ENCODE peak calls at places on chromosomes 12 and 14, in eight cellular contexts. U, C, Q, B, N, R, F and H are unnamed samples.

GRCh38 chr14:69715725-69716482 is 51.0 kb upstream of the SRSF5 start:
- DNase-seq in U (no peak), C (no peak), Q (no peak), B (peak), N (no peak), R (no peak), F (no peak), H (no peak)

GRCh38 chr14:40004871-40005503 is 572.8 kb upstream of the FBXO33 start:
- DNase-seq in U (no peak), C (no peak), Q (no peak), B (no peak), N (no peak), R (no peak), F (no peak), H (no peak)

GRCh38 chr12:124509300-124509675 is 58.1 kb downstream of the NCOR2 start:
- DNase-seq in U (no peak), C (no peak), Q (no peak), B (no peak), N (no peak), R (no peak), F (no peak), H (no peak)

GRCh38 chr14:91254456-91254855 is 10.0 kb upstream of the GPR68 start:
- DNase-seq in U (no peak), C (no peak), Q (peak), B (no peak), N (no peak), R (no peak), F (no peak), H (no peak)

GRCh38 chr14:105067969-105068301 is 2.7 kb upstream of the GPR132 start:
- DNase-seq in U (no peak), C (no peak), Q (no peak), B (no peak), N (no peak), R (no peak), F (no peak), H (no peak)

GRCh38 chr14:29885988-29886387 is 41.7 kb downstream of the PRKD1 start:
- DNase-seq in U (no peak), C (no peak), Q (no peak), B (no peak), N (no peak), R (no peak), F (no peak), H (no peak)

GRCh38 chr14:103854822-103855733 is 7.7 kb upstream of the PPP1R13B start:
- DNase-seq in U (no peak), C (no peak), Q (no peak), B (peak), N (no peak), R (no peak), F (no peak), H (no peak)

GRCh38 chr14:59332727-59333126 is 132.5 kb downstream of the GPR135 start:
- DNase-seq in U (no peak), C (no peak), Q (no peak), B (no peak), N (no peak), R (no peak), F (no peak), H (no peak)

GRCh38 chr14:74038015-74038859 is 19.1 kb downstream of the BBOF1 start:
- DNase-seq in U (peak), C (no peak), Q (no peak), B (peak), N (peak), R (peak), F (no peak), H (peak)

GRCh38 chr12:11769723-11770514 is 120.4 kb downstream of the ETV6 start:
- DNase-seq in U (no peak), C (no peak), Q (no peak), B (no peak), N (no peak), R (no peak), F (no peak), H (no peak)

GRCh38 chr12:2958432-2959193 is 584 bp upstream of the TEAD4 start:
- DNase-seq in U (peak), C (no peak), Q (no peak), B (peak), N (peak), R (peak), F (no peak), H (no peak)

GRCh38 chr12:89417246-89417977 is 65.1 kb upstream of the DUSP6 start:
- DNase-seq in U (no peak), C (no peak), Q (no peak), B (no peak), N (no peak), R (no peak), F (no peak), H (no peak)

GRCh38 chr14:52352546-52352945 is 38.4 kb downstream of the PTGER2 start:
- DNase-seq in U (no peak), C (no peak), Q (no peak), B (no peak), N (no peak), R (no peak), F (no peak), H (no peak)

GRCh38 chr12:27907766-27908165 is 64.8 kb downstream of the PTHLH start:
- DNase-seq in U (peak), C (no peak), Q (no peak), B (no peak), N (peak), R (no peak), F (no peak), H (no peak)

GRCh38 chr14:61329478-61330051 is 8.2 kb downstream of the PRKCH start:
- DNase-seq in U (no peak), C (no peak), Q (no peak), B (no peak), N (no peak), R (no peak), F (no peak), H (no peak)

GRCh38 chr12:92208613-92209121 is 63.0 kb upstream of the BTG1 start:
- DNase-seq in U (no peak), C (no peak), Q (peak), B (no peak), N (peak), R (peak), F (no peak), H (peak)

GRCh38 chr12:113880993-113881392 is 85.1 kb downstream of the RBM19 start:
- DNase-seq in U (no peak), C (no peak), Q (no peak), B (peak), N (no peak), R (no peak), F (no peak), H (no peak)

GRCh38 chr12:98188649-98189048 is 326.7 kb upstream of the TMPO start:
- DNase-seq in U (no peak), C (no peak), Q (no peak), B (peak), N (no peak), R (no peak), F (no peak), H (no peak)

GRCh38 chr14:71355324-71356201 is 448.3 kb downstream of the PCNX1 start:
- DNase-seq in U (no peak), C (no peak), Q (no peak), B (no peak), N (no peak), R (peak), F (no peak), H (no peak)

GRCh38 chr12:106096376-106096775 is 42.4 kb downstream of the NUAK1 start:
- DNase-seq in U (no peak), C (no peak), Q (no peak), B (no peak), N (no peak), R (no peak), F (no peak), H (no peak)

GRCh38 chr14:90568405-90568804 is 171.6 kb downstream of the CALM1 start:
- DNase-seq in U (no peak), C (no peak), Q (no peak), B (no peak), N (no peak), R (no peak), F (no peak), H (no peak)

GRCh38 chr12:79344855-79345840 is 345.6 kb downstream of the PAWR start:
- DNase-seq in U (peak), C (no peak), Q (no peak), B (peak), N (peak), R (peak), F (no peak), H (no peak)

GRCh38 chr12:41795910-41796309 is 348.8 kb downstream of the GXYLT1 start:
- DNase-seq in U (no peak), C (no peak), Q (no peak), B (peak), N (no peak), R (no peak), F (no peak), H (no peak)